ENCODE peak calls at places on chromosomes 3 and 15, in four cellular contexts. Q, K, P and Z are unnamed samples.
A peak's percentile ranks its signal among the peaks of the same experiment; 100 is the strongest.

GRCh38 chr15:40593130-40593529 is 919 bp upstream of the KNL1 start:
- DNase-seq in K (no peak), Q (no peak), P (no peak), Z (no peak)

GRCh38 chr3:115790759-115791158 is 167.4 kb downstream of the GAP43 start:
- DNase-seq in K (peak; percentile 79), P (peak; percentile 76), Q (no peak), Z (peak; percentile 16)

GRCh38 chr15:97817266-97817890 is 143.1 kb upstream of the ARRDC4 start:
- DNase-seq in P (no peak), Q (no peak), K (no peak), Z (no peak)

GRCh38 chr15:67574981-67575632 is 32.6 kb downstream of the MAP2K5 start:
- DNase-seq in K (no peak), Q (no peak), P (no peak), Z (no peak)

GRCh38 chr3:130242850-130243569 is 102.5 kb upstream of the COL6A5 start:
- DNase-seq in Q (no peak), P (no peak), K (peak; percentile 53), Z (no peak)

GRCh38 chr3:157073810-157074209 is 86.1 kb downstream of the CCNL1 start:
- DNase-seq in K (no peak), Q (no peak), P (no peak), Z (no peak)

GRCh38 chr15:84915011-84915958 is 30.8 kb downstream of the SLC28A1 start:
- DNase-seq in P (no peak), Q (peak; percentile 5), K (peak; percentile 94), Z (no peak)

GRCh38 chr3:42013652-42014442 is 51.9 kb upstream of the ULK4 start:
- DNase-seq in K (peak; percentile 64), Q (no peak), P (peak; percentile 55), Z (peak; percentile 14)

GRCh38 chr3:54358969-54359648 is 236.8 kb downstream of the CACNA2D3 start:
- DNase-seq in K (no peak), Q (no peak), P (no peak), Z (no peak)

GRCh38 chr3:137992592-137992991 is 17.4 kb upstream of the CLDN18 start:
- DNase-seq in P (no peak), K (no peak), Q (no peak), Z (no peak)

GRCh38 chr3:197139586-197139985 is 110.0 kb upstream of the MELTF start:
- DNase-seq in P (no peak), K (no peak), Q (no peak), Z (no peak)

GRCh38 chr3:117790256-117790987 is 1080.8 kb downstream of the TUSC7 start:
- DNase-seq in Q (no peak), K (no peak), P (no peak), Z (no peak)